ENCODE peak calls at places on chromosomes 4 and X, in seven cellular contexts. P is tibial artery, B is T-helper 1 cell, U is substantia nigra, M is H9, R is A549, Q is epithelial cell of esophagus. H is an unnamed sample.

GRCh38 chrX:124211312-124211942 is 121.0 kb upstream of the TEX13D start:
- DNase-seq in P (no peak), U (no peak), B (no peak), Q (peak; percentile 44), R (peak; percentile 32), M (no peak), H (no peak)

GRCh38 chr4:64405761-64406160 is 3.5 kb downstream of the TECRL start:
- DNase-seq in Q (no peak), B (no peak), M (no peak), P (no peak), U (no peak), R (no peak), H (no peak)

GRCh38 chr4:38125816-38126215 is 165.6 kb downstream of the PTTG2 start:
- DNase-seq in U (no peak), B (no peak), Q (peak; percentile 88), R (no peak), M (no peak), P (no peak), H (no peak)

GRCh38 chr4:93670434-93670833 is 158.1 kb upstream of the ATOH1 start:
- DNase-seq in P (no peak), Q (no peak), M (no peak), U (no peak), B (no peak), R (no peak), H (no peak)

GRCh38 chrX:21194526-21194925 is 179.7 kb upstream of the CNKSR2 start:
- DNase-seq in U (no peak), B (no peak), P (no peak), M (no peak), Q (no peak), R (no peak), H (no peak)

GRCh38 chr4:140256335-140256734 is 102.4 kb upstream of the MAML3 start:
- DNase-seq in U (no peak), R (peak; percentile 65), B (no peak), Q (peak; percentile 73), P (no peak), M (peak; percentile 50), H (no peak)

GRCh38 chrX:24371391-24371972 is 11.0 kb downstream of the SUPT20HL1 start:
- DNase-seq in M (peak; percentile 89), R (peak; percentile 69), Q (peak; percentile 67), P (peak; percentile 62), B (peak; percentile 36), U (peak; percentile 4), H (peak; percentile 0)

GRCh38 chrX:70041993-70042392 is 7.7 kb downstream of the AWAT2 start:
- DNase-seq in R (no peak), M (no peak), B (no peak), P (no peak), Q (no peak), U (no peak), H (no peak)

GRCh38 chrX:23292979-23293651 is 41.5 kb upstream of the PTCHD1 start:
- DNase-seq in R (no peak), B (no peak), U (no peak), Q (no peak), M (no peak), P (no peak), H (peak; percentile 1)

GRCh38 chrX:37912797-37913196 is 65.4 kb upstream of the DYNLT3 start:
- DNase-seq in U (no peak), B (no peak), M (no peak), P (no peak), R (no peak), Q (no peak), H (no peak)

GRCh38 chr4:54005475-54005874 is 58.9 kb downstream of the CHIC2 start:
- DNase-seq in B (no peak), U (no peak), P (no peak), R (no peak), Q (peak; percentile 27), M (no peak), H (no peak)

GRCh38 chrX:71666240-71667223 is 814 bp upstream of the LOC101059915 start:
- DNase-seq in U (no peak), M (no peak), R (peak; percentile 6), B (no peak), P (no peak), Q (no peak), H (no peak)

GRCh38 chrX:70219938-70220764 is 14.3 kb upstream of the AWAT1 start:
- DNase-seq in R (peak; percentile 95), U (no peak), B (no peak), P (peak; percentile 56), Q (peak; percentile 84), M (no peak), H (no peak)

GRCh38 chr4:4852591-4853362 is 6.7 kb upstream of the MSX1 start:
- DNase-seq in R (no peak), M (peak; percentile 72), P (peak; percentile 68), B (no peak), Q (peak; percentile 65), U (no peak), H (no peak)

GRCh38 chr4:156941940-156942548 is 29.6 kb downstream of the PDGFC start:
- DNase-seq in P (peak; percentile 22), R (peak; percentile 78), U (no peak), Q (peak; percentile 92), B (no peak), M (peak; percentile 53), H (no peak)

GRCh38 chr4:78545275-78546246 is 6.0 kb upstream of the ANXA3 start:
- DNase-seq in M (no peak), U (no peak), P (no peak), Q (no peak), B (no peak), R (no peak), H (no peak)

H was measured in hypothalamus.